ENCODE peak calls at places on chromosome 14, in four cellular contexts. X is mesendoderm, D is neuronal stem cell, B is H1. R is an unnamed sample.

GRCh38 chr14:53516261-53516774 is 363.2 kb upstream of the DDHD1 start:
- DNase-seq in X (no peak), D (no peak), B (no peak), R (no peak)

GRCh38 chr14:89279649-89280232 is 137.3 kb downstream of the FOXN3 start:
- DNase-seq in X (peak; percentile 49), D (no peak), B (no peak), R (no peak)

GRCh38 chr14:76350671-76351070 is 25.3 kb upstream of the ESRRB start:
- DNase-seq in X (no peak), D (no peak), B (no peak), R (no peak)

GRCh38 chr14:28652782-28653181 is 113.8 kb upstream of the FOXG1 start:
- DNase-seq in X (no peak), D (no peak), B (no peak), R (no peak)

GRCh38 chr14:75277796-75278421 is 719 bp upstream of the FOS start:
- DNase-seq in X (no peak), D (peak; percentile 59), B (no peak), R (no peak)

GRCh38 chr14:59347915-59348314 is 117.3 kb downstream of the GPR135 start:
- DNase-seq in X (no peak), D (no peak), B (no peak), R (no peak)

GRCh38 chr14:104547310-104547997 is 32.1 kb upstream of the C14orf180 start:
- DNase-seq in X (no peak), D (no peak), B (peak; percentile 37), R (no peak)

GRCh38 chr14:45085004-45085403 is 1.1 kb downstream of the PRPF39 start:
- DNase-seq in X (no peak), D (no peak), B (no peak), R (no peak)

GRCh38 chr14:59332727-59333126 is 132.5 kb downstream of the GPR135 start:
- DNase-seq in X (no peak), D (no peak), B (no peak), R (peak; percentile 18)

GRCh38 chr14:81565441-81566290 is 32.0 kb upstream of the SEL1L start:
- DNase-seq in X (peak; percentile 63), D (peak; percentile 37), B (no peak), R (no peak)

GRCh38 chr14:53380508-53381225 is 227.5 kb upstream of the DDHD1 start:
- DNase-seq in X (no peak), D (no peak), B (no peak), R (no peak)

GRCh38 chr14:26216797-26217196 is 381.0 kb downstream of the NOVA1 start:
- DNase-seq in X (no peak), D (no peak), B (no peak), R (no peak)

GRCh38 chr14:43539210-43539609 is 967.9 kb downstream of the FSCB start:
- DNase-seq in X (peak; percentile 59), D (peak; percentile 15), B (no peak), R (no peak)

GRCh38 chr14:28382460-28383220 is 383.9 kb upstream of the FOXG1 start:
- DNase-seq in X (peak; percentile 31), D (no peak), B (no peak), R (peak; percentile 17)

GRCh38 chr14:34539407-34540180 is at the start of gene EAPP:
- DNase-seq in X (peak; percentile 99), D (peak; percentile 91), B (peak; percentile 91), R (peak; percentile 97)

GRCh38 chr14:23034498-23035302 is at the start of gene PSMB5:
- DNase-seq in X (peak; percentile 99), D (peak; percentile 88), B (peak; percentile 80), R (peak; percentile 94)

GRCh38 chr14:61516125-61516740 is 179.1 kb upstream of the HIF1A start:
- DNase-seq in X (no peak), D (no peak), B (no peak), R (no peak)

GRCh38 chr14:88189040-88189839 is 133.8 kb downstream of the KCNK10 start:
- DNase-seq in X (peak; percentile 93), D (peak; percentile 81), B (peak; percentile 85), R (peak; percentile 70)

GRCh38 chr14:44961151-44961729 is 507 bp downstream of the KLHL28 start:
- DNase-seq in X (peak; percentile 81), D (peak; percentile 35), B (no peak), R (peak; percentile 70)

GRCh38 chr14:90795744-90796143 is 20.5 kb downstream of the TTC7B start:
- DNase-seq in X (no peak), D (no peak), B (no peak), R (no peak)

GRCh38 chr14:24080888-24081738 is 9.8 kb downstream of the CPNE6 start:
- DNase-seq in X (peak; percentile 63), D (no peak), B (peak; percentile 81), R (peak; percentile 71)

GRCh38 chr14:64937821-64938193 is 4.7 kb downstream of the GPX2 start:
- DNase-seq in X (no peak), D (no peak), B (no peak), R (no peak)

GRCh38 chr14:68596211-68596610 is 196.7 kb downstream of the ZFP36L1 start:
- DNase-seq in X (no peak), D (no peak), B (no peak), R (no peak)

GRCh38 chr14:68592948-68593347 is 199.9 kb downstream of the ZFP36L1 start:
- DNase-seq in X (no peak), D (no peak), B (no peak), R (peak; percentile 45)

GRCh38 chr14:68591786-68592185 is 201.1 kb downstream of the ZFP36L1 start:
- DNase-seq in X (no peak), D (no peak), B (no peak), R (no peak)

GRCh38 chr14:68594737-68595380 is 198.0 kb downstream of the ZFP36L1 start:
- DNase-seq in X (no peak), D (no peak), B (no peak), R (no peak)

DNA sequence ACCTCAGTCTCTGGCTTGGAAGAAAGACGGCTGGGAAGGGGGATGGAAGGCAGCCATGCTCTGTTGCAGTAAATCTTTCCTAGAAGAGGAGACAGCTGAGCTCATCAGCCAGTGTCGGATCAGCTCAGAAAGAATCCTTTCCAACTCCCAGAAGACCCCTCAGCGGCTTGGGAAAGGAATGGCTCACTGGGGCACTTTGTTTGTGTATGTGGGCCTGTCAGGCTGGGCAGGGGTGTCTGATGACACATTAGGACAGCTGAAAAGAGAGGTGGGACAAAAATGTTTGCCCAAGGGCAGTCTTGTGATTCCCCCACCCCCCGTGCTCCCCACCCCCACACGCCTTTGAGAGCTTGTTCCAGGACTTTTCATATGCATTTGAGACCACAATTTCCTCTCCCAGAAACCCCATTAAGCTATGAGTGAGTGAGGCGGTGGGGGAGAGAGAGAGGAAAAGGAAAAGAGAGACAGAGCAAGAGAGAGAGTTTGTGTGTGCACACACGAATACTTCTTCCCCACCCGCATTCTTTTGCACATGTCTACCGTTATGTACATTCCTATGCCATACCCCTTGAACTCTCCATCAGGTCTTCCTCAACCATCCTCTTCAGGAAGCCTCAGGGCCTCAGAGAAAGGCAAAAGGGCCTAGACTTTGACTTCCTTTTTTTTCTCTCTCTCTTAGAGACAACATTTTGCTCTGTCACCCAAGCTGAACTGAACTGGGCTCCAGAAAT is 198.9 kb downstream of the ZFP36L1 start:
- DNase-seq in X (no peak), D (no peak), B (no peak), R (no peak)
- H2BK120ac ChIP-seq in X (no peak overlapping the region), D (no peak overlapping the region), B (no peak overlapping the region), R (peak overlapping the region; percentile 82)

DNA sequence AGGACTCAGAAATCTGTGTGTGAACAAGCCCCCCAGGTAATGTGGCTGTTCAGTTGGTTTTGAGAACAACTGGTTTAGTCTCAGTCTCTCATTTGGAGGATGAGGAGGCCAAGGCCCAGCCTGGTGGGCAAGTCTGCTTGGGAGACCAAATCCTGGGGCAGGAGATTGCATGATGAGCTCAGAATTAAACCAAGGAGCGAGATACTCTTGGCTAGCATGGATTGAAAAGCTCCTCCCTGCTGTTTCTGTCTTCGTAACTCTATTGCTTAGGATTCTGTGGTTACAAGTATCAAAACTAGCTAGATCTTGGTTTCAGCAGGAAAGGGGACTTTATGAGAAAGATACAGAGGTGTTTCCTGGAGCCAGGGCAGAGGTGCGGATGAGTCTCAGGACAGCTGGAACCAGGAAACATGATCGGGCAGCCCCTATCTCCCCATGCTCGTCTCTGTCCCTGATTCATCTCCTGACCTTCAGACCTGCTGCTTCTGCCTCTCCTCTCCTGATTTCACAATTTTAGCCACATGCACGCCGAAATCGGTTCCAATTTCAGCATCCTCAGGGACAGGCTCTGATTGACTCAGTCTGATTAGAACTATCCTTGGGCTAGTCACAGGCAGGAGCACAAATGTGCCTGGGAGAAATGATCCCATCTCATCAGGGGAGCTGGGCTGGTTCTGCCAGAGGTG is 40.2 kb upstream of the RIN3 start:
- DNase-seq in X (no peak), D (no peak), B (peak; percentile 29), R (no peak)
- H3K23ac ChIP-seq in X (no peak overlapping the region), D (no peak overlapping the region), B (no peak overlapping the region), R (no peak overlapping the region)

GRCh38 chr14:85533821-85534271 is 3.9 kb downstream of the FLRT2 start:
- DNase-seq in X (peak; percentile 62), D (no peak), B (peak; percentile 74), R (no peak)
- H3K27me3 ChIP-seq in X (no peaks in the 10 kb centered on the region), D (peaks cover 2% of the 10 kb centered on the region), B (peaks cover 58% of the 10 kb centered on the region), R (peaks cover 37% of the 10 kb centered on the region)

DNA sequence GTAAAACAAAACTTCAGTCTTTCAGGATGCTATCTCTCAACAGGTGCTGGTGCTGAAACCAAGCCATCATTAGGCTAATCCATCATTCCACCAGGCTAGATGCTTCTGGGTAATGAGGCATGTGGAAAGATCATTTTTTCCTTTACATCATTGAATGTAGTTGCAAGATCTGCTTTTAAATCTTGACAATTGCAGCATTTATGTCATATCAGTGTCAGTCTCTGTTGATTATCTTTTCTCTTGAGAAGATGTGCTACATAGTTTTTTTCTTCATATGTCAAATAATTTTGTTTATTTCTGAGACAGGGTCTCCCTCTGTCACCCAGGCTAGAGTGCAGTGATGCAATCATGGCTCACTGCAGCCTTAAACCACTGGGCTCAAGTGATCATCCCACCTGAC is 16.2 kb upstream of the EXD2 start:
- DNase-seq in X (no peak), D (no peak), B (no peak), R (no peak)
- H2BK120ac ChIP-seq in X (no peak overlapping the region), D (no peak overlapping the region), B (no peak overlapping the region), R (no peak overlapping the region)

DNA sequence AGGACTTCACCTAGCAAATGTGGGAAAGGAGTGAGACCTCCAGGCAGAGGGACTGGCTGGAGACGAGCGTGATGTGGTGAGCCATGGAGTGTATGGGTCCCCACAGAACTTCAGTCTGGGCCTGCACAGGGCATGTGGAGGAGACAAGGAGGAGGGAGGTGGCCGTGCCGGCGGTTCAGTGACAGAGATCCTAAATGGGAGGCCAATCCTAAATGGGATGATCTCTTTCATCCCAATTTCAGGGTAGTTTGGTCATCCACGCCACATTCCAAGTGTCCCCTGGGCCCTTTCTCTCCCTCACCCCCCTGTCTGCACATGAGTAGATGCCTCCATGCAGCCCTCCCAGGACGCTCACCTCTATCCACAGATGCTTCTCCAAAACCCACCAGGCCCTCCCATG is 13.2 kb downstream of the SERPINA5 start:
- DNase-seq in X (no peak), D (no peak), B (no peak), R (no peak)
- H3K23ac ChIP-seq in X (no peak overlapping the region), D (no peak overlapping the region), B (no peak overlapping the region), R (no peak overlapping the region)

GRCh38 chr14:101558739-101559240 is 2.5 kb upstream of the DIO3 start:
- DNase-seq in X (no peak), D (no peak), B (no peak), R (no peak)
- H3K27me3 ChIP-seq in X (peaks cover 22% of the 10 kb centered on the region), D (peaks cover 32% of the 10 kb centered on the region), B (peaks cover 68% of the 10 kb centered on the region), R (peaks cover 24% of the 10 kb centered on the region)

R was measured in trophoblast cell.